ENCODE peak calls at places on chromosomes 13 and 19, in eight cellular contexts. E is neuronal stem cell; W is heart right ventricle; R is psoas muscle; P is CD4-positive, CD25-positive, alpha-beta regulatory T cell; S is aorta; I is H1; L is CD4-positive, alpha-beta memory T cell. B is an unnamed sample. For H3K4me1, the result is how much of the 10 kb centered on the place peaks cover.

GRCh38 chr19:28878862-28879566 is 333.9 kb downstream of the UQCRFS1 start:
- DNase-seq in W (peak), R (peak), L (no peak), I (peak), S (peak), E (peak), P (peak), B (peak)

GRCh38 chr13:51645154-51645650 is 60.9 kb downstream of the WDFY2 start:
- DNase-seq in P (peak), W (no peak), R (no peak), I (no peak), E (no peak), S (no peak), L (peak), B (no peak)

GRCh38 chr19:7729211-7729610 is 2.7 kb downstream of the CLEC4G start:
- DNase-seq in E (no peak), L (no peak), W (no peak), P (no peak), I (no peak), R (no peak), S (no peak), B (no peak)

GRCh38 chr19:35284153-35285140 is 2.1 kb downstream of the HAMP start:
- DNase-seq in S (no peak), R (no peak), E (no peak), P (no peak), L (no peak), W (no peak), I (no peak), B (no peak)

GRCh38 chr13:111554539-111555267 is 234.3 kb downstream of the TEX29 start:
- DNase-seq in L (no peak), P (no peak), E (no peak), I (no peak), R (no peak), S (no peak), W (no peak), B (no peak)

GRCh38 chr19:6738726-6739389 is 622 bp upstream of the TRIP10 start:
- DNase-seq in S (peak), P (no peak), R (peak), W (peak), E (no peak), L (peak), I (no peak), B (no peak)

GRCh38 chr13:83350569-83350968 is 531.7 kb downstream of the SLITRK1 start:
- DNase-seq in S (no peak), E (no peak), I (no peak), L (no peak), P (no peak), W (no peak), R (no peak), B (no peak)

GRCh38 chr13:31807090-31807541 is 67.8 kb downstream of the RXFP2 start:
- DNase-seq in S (no peak), I (no peak), E (no peak), L (peak), W (no peak), P (peak), R (no peak), B (no peak)

GRCh38 chr13:30103161-30103858 is 204.0 kb downstream of the KATNAL1 start:
- DNase-seq in I (no peak), S (no peak), E (no peak), W (no peak), R (no peak), L (no peak), P (no peak), B (no peak)

GRCh38 chr19:2173388-2173787 is 9.7 kb downstream of the DOT1L start:
- DNase-seq in L (no peak), I (no peak), W (no peak), R (no peak), S (no peak), P (no peak), E (no peak), B (no peak)

GRCh38 chr19:29714953-29715694 is at the start of gene C19orf12:
- DNase-seq in R (peak), P (peak), I (no peak), S (peak), W (peak), E (peak), L (peak), B (no peak)

GRCh38 chr13:36820222-36820621 is 1.2 kb downstream of the RFXAP start:
- DNase-seq in L (no peak), S (no peak), R (no peak), I (no peak), E (no peak), W (no peak), P (peak), B (no peak)
- H3K27ac ChIP-seq in L (peak), S (no peak), R (peak), I (no peak), E (no peak), W (no peak), P (peak), B (no peak)

GRCh38 chr19:41883821-41884733 is 1.1 kb downstream of the ARHGEF1 start:
- DNase-seq in R (peak), P (peak), E (peak), S (peak), I (peak), L (peak), W (peak), B (peak)
- H3K4me1 ChIP-seq in R (under half), P (half or more), E (under half), S (under half), I (under half), L (half or more), W (under half), B (under half)

GRCh38 chr19:13087295-13087694 is 15.4 kb downstream of the LYL1 start:
- DNase-seq in W (no peak), P (no peak), S (no peak), E (no peak), R (no peak), L (no peak), I (no peak), B (no peak)
- H3K27ac ChIP-seq in W (no peak), P (no peak), S (peak), E (no peak), R (no peak), L (no peak), I (no peak), B (no peak)

DNA sequence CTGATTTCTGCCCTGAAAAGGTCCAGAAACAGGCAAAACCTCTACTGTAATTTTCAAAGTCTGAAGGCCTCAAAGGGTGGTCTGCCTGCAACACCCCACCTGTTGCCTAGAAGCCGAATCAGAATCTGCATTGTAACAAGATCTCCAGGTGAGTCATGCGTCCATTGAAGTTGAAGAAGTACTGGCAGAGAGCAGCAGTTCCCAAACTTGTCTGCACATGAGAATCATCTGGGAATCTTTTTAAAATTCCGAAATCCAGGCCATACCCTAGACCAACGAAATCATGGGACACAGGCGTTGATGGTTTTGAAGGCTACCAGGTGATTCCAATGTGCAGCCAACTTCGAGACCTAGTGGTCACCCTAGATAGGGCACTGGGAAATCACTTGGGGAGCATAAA is 16.0 kb upstream of the CLN5 start:
- DNase-seq in S (no peak), I (no peak), E (no peak), P (no peak), W (no peak), R (no peak), L (no peak), B (no peak)
- H3K4me1 ChIP-seq in S (under half), I (under half), E (under half), P (under half), W (under half), R (under half), L (under half), B (under half)

GRCh38 chr13:77902319-77902963 is 16.2 kb downstream of the EDNRB start:
- DNase-seq in P (no peak), S (no peak), L (no peak), R (no peak), W (no peak), E (no peak), I (no peak), B (no peak)
- H3K27ac ChIP-seq in P (no peak), S (no peak), L (no peak), R (no peak), W (no peak), E (no peak), I (no peak), B (no peak)

B was measured in tibial nerve.